ENCODE peak calls at places on chromosomes 3 and 15, in six cellular contexts. One of them, this sample, is unnamed.

GRCh38 chr3:22117751-22118346 is 366.8 kb upstream of the ZNF385D start:
- DNase-seq in H1: no peak
- DNase-seq in endothelial cell of umbilical vein: peak; percentile 54
- DNase-seq in HepG2: peak; percentile 34
- DNase-seq in K562: peak; percentile 11
- DNase-seq in A549: peak; percentile 53
- DNase-seq in this sample: no peak

GRCh38 chr3:100041328-100041749 is 73.0 kb downstream of the FILIP1L start:
- DNase-seq in HepG2: peak; percentile 48
- DNase-seq in K562: no peak
- DNase-seq in H1: no peak
- DNase-seq in A549: peak; percentile 33
- DNase-seq in endothelial cell of umbilical vein: peak; percentile 99
- DNase-seq in this sample: no peak

GRCh38 chr3:169815590-169816150 is 3.0 kb upstream of the LRRC34 start:
- DNase-seq in A549: no peak
- DNase-seq in endothelial cell of umbilical vein: no peak
- DNase-seq in HepG2: no peak
- DNase-seq in K562: no peak
- DNase-seq in H1: no peak
- DNase-seq in this sample: no peak

GRCh38 chr15:84649706-84650105 is 4.4 kb downstream of the WDR73 start:
- DNase-seq in HepG2: no peak
- DNase-seq in A549: no peak
- DNase-seq in H1: no peak
- DNase-seq in K562: no peak
- DNase-seq in endothelial cell of umbilical vein: no peak
- DNase-seq in this sample: no peak

GRCh38 chr3:101675709-101676218 is 1.2 kb downstream of the ZBTB11 start:
- DNase-seq in K562: no peak
- DNase-seq in endothelial cell of umbilical vein: no peak
- DNase-seq in A549: no peak
- DNase-seq in HepG2: no peak
- DNase-seq in H1: no peak
- DNase-seq in this sample: no peak

GRCh38 chr15:85282504-85283115 is 97.8 kb upstream of the AKAP13 start:
- DNase-seq in A549: no peak
- DNase-seq in K562: no peak
- DNase-seq in HepG2: no peak
- DNase-seq in endothelial cell of umbilical vein: no peak
- DNase-seq in H1: no peak
- DNase-seq in this sample: no peak

GRCh38 chr3:111368061-111368460 is 173.9 kb upstream of the CD96 start:
- DNase-seq in HepG2: no peak
- DNase-seq in H1: no peak
- DNase-seq in K562: no peak
- DNase-seq in endothelial cell of umbilical vein: no peak
- DNase-seq in A549: no peak
- DNase-seq in this sample: no peak

GRCh38 chr15:84871428-84871985 is 13.0 kb upstream of the SLC28A1 start:
- DNase-seq in H1: no peak
- DNase-seq in HepG2: no peak
- DNase-seq in K562: peak; percentile 48
- DNase-seq in A549: no peak
- DNase-seq in endothelial cell of umbilical vein: no peak
- DNase-seq in this sample: no peak

GRCh38 chr3:61954097-61954528 is 392.7 kb downstream of the PTPRG start:
- DNase-seq in H1: no peak
- DNase-seq in A549: no peak
- DNase-seq in HepG2: no peak
- DNase-seq in K562: no peak
- DNase-seq in endothelial cell of umbilical vein: no peak
- DNase-seq in this sample: no peak

GRCh38 chr3:157920804-157921203 is 185.4 kb downstream of the SHOX2 start:
- DNase-seq in A549: no peak
- DNase-seq in endothelial cell of umbilical vein: no peak
- DNase-seq in H1: no peak
- DNase-seq in HepG2: no peak
- DNase-seq in K562: no peak
- DNase-seq in this sample: no peak

GRCh38 chr15:67834593-67835348 is 5.1 kb downstream of the RNU6-1 start:
- DNase-seq in A549: no peak
- DNase-seq in H1: peak; percentile 83
- DNase-seq in HepG2: no peak
- DNase-seq in endothelial cell of umbilical vein: no peak
- DNase-seq in K562: no peak
- DNase-seq in this sample: peak; percentile 56

GRCh38 chr15:45268135-45268534 is 16.1 kb downstream of the SLC28A2 start:
- DNase-seq in H1: peak; percentile 50
- DNase-seq in A549: peak; percentile 18
- DNase-seq in HepG2: peak; percentile 30
- DNase-seq in K562: peak; percentile 15
- DNase-seq in endothelial cell of umbilical vein: no peak
- DNase-seq in this sample: peak; percentile 61

GRCh38 chr3:63500196-63500595 is 152.3 kb upstream of the SNTN start:
- DNase-seq in endothelial cell of umbilical vein: no peak
- DNase-seq in H1: no peak
- DNase-seq in A549: no peak
- DNase-seq in K562: no peak
- DNase-seq in HepG2: no peak
- DNase-seq in this sample: no peak

GRCh38 chr3:172034786-172035685 is 4.3 kb upstream of the FNDC3B start:
- DNase-seq in A549: peak; percentile 32
- DNase-seq in endothelial cell of umbilical vein: no peak
- DNase-seq in H1: peak; percentile 58
- DNase-seq in HepG2: no peak
- DNase-seq in K562: peak; percentile 57
- DNase-seq in this sample: peak; percentile 37

GRCh38 chr3:160205606-160206005 is 19.6 kb upstream of the C3orf80 start:
- DNase-seq in endothelial cell of umbilical vein: no peak
- DNase-seq in HepG2: no peak
- DNase-seq in K562: no peak
- DNase-seq in A549: no peak
- DNase-seq in H1: no peak
- DNase-seq in this sample: no peak

GRCh38 chr15:99409097-99409473 is 156.7 kb upstream of the MEF2A start:
- DNase-seq in endothelial cell of umbilical vein: peak; percentile 40
- DNase-seq in H1: peak; percentile 58
- DNase-seq in A549: peak; percentile 75
- DNase-seq in K562: no peak
- DNase-seq in HepG2: peak; percentile 66
- DNase-seq in this sample: peak; percentile 65

GRCh38 chr3:69541823-69542264 is 156.0 kb upstream of the FRMD4B start:
- DNase-seq in H1: peak; percentile 76
- DNase-seq in endothelial cell of umbilical vein: no peak
- DNase-seq in K562: no peak
- DNase-seq in A549: no peak
- DNase-seq in HepG2: no peak
- DNase-seq in this sample: peak; percentile 48

GRCh38 chr3:159253860-159254259 is 452.0 kb downstream of the MFSD1 start:
- DNase-seq in endothelial cell of umbilical vein: peak; percentile 13
- DNase-seq in A549: no peak
- DNase-seq in H1: no peak
- DNase-seq in K562: no peak
- DNase-seq in HepG2: no peak
- DNase-seq in this sample: no peak

GRCh38 chr3:131361464-131362421 is 19.8 kb upstream of the NUDT16 start:
- DNase-seq in A549: peak; percentile 81
- DNase-seq in HepG2: no peak
- DNase-seq in endothelial cell of umbilical vein: peak; percentile 16
- DNase-seq in K562: peak; percentile 83
- DNase-seq in H1: peak; percentile 95
- DNase-seq in this sample: peak; percentile 96

GRCh38 chr3:90091557-90091956 is 984.1 kb downstream of the EPHA3 start:
- DNase-seq in K562: peak; percentile 4
- DNase-seq in endothelial cell of umbilical vein: no peak
- DNase-seq in H1: no peak
- DNase-seq in A549: peak; percentile 26
- DNase-seq in HepG2: peak; percentile 2
- DNase-seq in this sample: peak; percentile 25

GRCh38 chr3:72320911-72321385 is 527.3 kb downstream of the SHQ1 start:
- DNase-seq in A549: no peak
- DNase-seq in H1: no peak
- DNase-seq in HepG2: no peak
- DNase-seq in endothelial cell of umbilical vein: no peak
- DNase-seq in K562: no peak
- DNase-seq in this sample: no peak

GRCh38 chr15:71679223-71680078 is 130.9 kb upstream of the NR2E3 start:
- DNase-seq in H1: no peak
- DNase-seq in endothelial cell of umbilical vein: peak; percentile 57
- DNase-seq in HepG2: peak; percentile 40
- DNase-seq in A549: no peak
- DNase-seq in K562: no peak
- DNase-seq in this sample: no peak

GRCh38 chr3:145889730-145890129 is 271.3 kb downstream of the PLOD2 start:
- DNase-seq in HepG2: no peak
- DNase-seq in endothelial cell of umbilical vein: no peak
- DNase-seq in A549: no peak
- DNase-seq in H1: no peak
- DNase-seq in K562: no peak
- DNase-seq in this sample: no peak

GRCh38 chr15:80730931-80731330 is 35.8 kb downstream of the ABHD17C start:
- DNase-seq in HepG2: no peak
- DNase-seq in endothelial cell of umbilical vein: no peak
- DNase-seq in K562: no peak
- DNase-seq in A549: no peak
- DNase-seq in H1: no peak
- DNase-seq in this sample: no peak

GRCh38 chr3:135915206-135915605 is 50.3 kb upstream of the PPP2R3A start:
- DNase-seq in A549: no peak
- DNase-seq in H1: no peak
- DNase-seq in K562: no peak
- DNase-seq in HepG2: no peak
- DNase-seq in endothelial cell of umbilical vein: no peak
- DNase-seq in this sample: no peak

GRCh38 chr15:95793226-95793625 is 537.3 kb upstream of the NR2F2 start:
- DNase-seq in A549: no peak
- DNase-seq in HepG2: no peak
- DNase-seq in K562: no peak
- DNase-seq in H1: no peak
- DNase-seq in endothelial cell of umbilical vein: no peak
- DNase-seq in this sample: no peak

GRCh38 chr3:19539488-19540395 is 391.4 kb downstream of the KCNH8 start:
- DNase-seq in HepG2: no peak
- DNase-seq in endothelial cell of umbilical vein: no peak
- DNase-seq in A549: no peak
- DNase-seq in K562: no peak
- DNase-seq in H1: no peak
- DNase-seq in this sample: no peak
- TF ChIP-seq JUN in HepG2: no peak
- TF ChIP-seq JUN in endothelial cell of umbilical vein: no peak
- TF ChIP-seq JUN in A549: no peak
- TF ChIP-seq JUN in K562: no peak
- TF ChIP-seq JUN in H1: no peak
- TF ChIP-seq JUN in this sample: no peak

DNA sequence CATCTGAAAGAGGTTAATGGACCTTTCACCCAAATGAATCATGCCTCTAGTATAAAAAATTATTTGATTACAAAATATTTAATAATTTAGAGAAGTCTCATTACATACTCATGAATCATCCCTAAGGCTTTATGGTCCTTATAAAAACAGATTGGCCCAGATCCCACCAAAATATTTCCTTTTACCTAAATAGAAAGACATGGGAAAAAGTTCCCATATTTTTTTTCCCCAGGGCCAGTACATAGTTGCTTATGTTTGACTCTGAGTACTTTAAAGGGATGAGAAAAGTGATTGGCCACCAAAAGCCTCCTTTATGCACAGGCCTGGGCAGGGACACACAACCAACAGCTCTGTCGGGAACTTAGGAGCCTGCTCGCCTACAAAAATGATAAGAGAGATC is 22.3 kb downstream of the KCNAB1 start:
- DNase-seq in HepG2: no peak
- DNase-seq in A549: no peak
- DNase-seq in K562: no peak
- DNase-seq in endothelial cell of umbilical vein: peak; percentile 24
- DNase-seq in H1: no peak
- DNase-seq in this sample: no peak
- TF ChIP-seq JUN in HepG2: no peak
- TF ChIP-seq JUN in A549: no peak
- TF ChIP-seq JUN in K562: no peak
- TF ChIP-seq JUN in endothelial cell of umbilical vein: no peak
- TF ChIP-seq JUN in H1: no peak
- TF ChIP-seq JUN in this sample: no peak

DNA sequence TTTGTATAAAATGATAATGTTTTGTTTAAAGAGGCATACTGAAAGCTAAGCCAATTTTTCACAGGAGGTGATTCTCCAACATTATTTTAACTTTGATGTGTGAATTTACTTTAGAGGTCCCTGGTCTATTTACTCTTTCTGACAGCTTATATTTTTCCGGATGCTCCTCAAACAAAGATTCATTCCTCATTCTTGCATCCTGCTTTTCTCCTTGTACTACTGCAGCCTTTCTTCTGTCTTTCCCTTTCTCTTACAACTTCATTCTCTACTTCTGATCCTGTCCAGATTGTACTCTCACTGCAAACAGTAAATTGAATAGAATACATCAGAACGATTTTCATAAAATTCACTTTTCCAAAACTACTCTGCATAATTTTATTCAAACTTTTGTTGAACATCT is 5.1 kb downstream of the NPTN start:
- DNase-seq in HepG2: peak; percentile 23
- DNase-seq in K562: no peak
- DNase-seq in H1: no peak
- DNase-seq in A549: no peak
- DNase-seq in endothelial cell of umbilical vein: no peak
- DNase-seq in this sample: no peak
- TF ChIP-seq JUN in HepG2: no peak
- TF ChIP-seq JUN in K562: no peak
- TF ChIP-seq JUN in H1: no peak
- TF ChIP-seq JUN in A549: no peak
- TF ChIP-seq JUN in endothelial cell of umbilical vein: no peak
- TF ChIP-seq JUN in this sample: no peak

GRCh38 chr15:49669288-49669687 is 48.4 kb downstream of the DTWD1 start:
- DNase-seq in endothelial cell of umbilical vein: no peak
- DNase-seq in HepG2: no peak
- DNase-seq in H1: no peak
- DNase-seq in K562: no peak
- DNase-seq in A549: no peak
- DNase-seq in this sample: no peak
- TF ChIP-seq JUN in endothelial cell of umbilical vein: no peak
- TF ChIP-seq JUN in HepG2: no peak
- TF ChIP-seq JUN in H1: no peak
- TF ChIP-seq JUN in K562: no peak
- TF ChIP-seq JUN in A549: no peak
- TF ChIP-seq JUN in this sample: no peak

GRCh38 chr3:13045904-13046568 is 27.2 kb downstream of the IQSEC1 start:
- DNase-seq in A549: no peak
- DNase-seq in H1: no peak
- DNase-seq in HepG2: no peak
- DNase-seq in K562: peak; percentile 38
- DNase-seq in endothelial cell of umbilical vein: no peak
- DNase-seq in this sample: no peak
- TF ChIP-seq JUN in A549: no peak
- TF ChIP-seq JUN in H1: no peak
- TF ChIP-seq JUN in HepG2: no peak
- TF ChIP-seq JUN in K562: no peak
- TF ChIP-seq JUN in endothelial cell of umbilical vein: no peak
- TF ChIP-seq JUN in this sample: no peak